ENCODE peak calls at places on chromosomes 1 and 21, in nine cellular contexts. Z, F, C, A, M, D, Y, N and K are unnamed samples.

GRCh38 chr1:201355471-201355870 is 22.0 kb downstream of the TNNT2 start:
- DNase-seq in Z (no peak), F (peak; percentile 42), C (no peak), A (no peak), M (no peak), D (no peak), Y (no peak), N (no peak), K (no peak)

GRCh38 chr1:36669297-36669696 is 186.6 kb upstream of the CSF3R start:
- DNase-seq in Z (no peak), F (no peak), C (no peak), A (no peak), M (no peak), D (no peak), Y (no peak), N (no peak), K (no peak)

GRCh38 chr1:117110774-117111173 is 10.8 kb downstream of the TRIM45 start:
- DNase-seq in Z (no peak), F (peak; percentile 79), C (no peak), A (no peak), M (no peak), D (no peak), Y (no peak), N (no peak), K (no peak)

GRCh38 chr1:241610056-241610815 is 29.9 kb downstream of the CHML start:
- DNase-seq in Z (peak; percentile 22), F (no peak), C (peak; percentile 14), A (no peak), M (no peak), D (no peak), Y (no peak), N (no peak), K (peak; percentile 52)

GRCh38 chr1:110780600-110781484 is 92.1 kb upstream of the CD53 start:
- DNase-seq in Z (peak; percentile 76), F (peak; percentile 50), C (peak; percentile 74), A (peak; percentile 48), M (peak; percentile 83), D (peak; percentile 58), Y (peak; percentile 81), N (peak; percentile 73), K (peak; percentile 64)

GRCh38 chr1:201189085-201189484 is 1.5 kb upstream of the IGFN1 start:
- DNase-seq in Z (no peak), F (no peak), C (no peak), A (no peak), M (no peak), D (no peak), Y (no peak), N (no peak), K (no peak)

GRCh38 chr1:243396424-243396823 is 140.6 kb downstream of the SDCCAG8 start:
- DNase-seq in Z (no peak), F (no peak), C (no peak), A (no peak), M (no peak), D (no peak), Y (no peak), N (no peak), K (no peak)

GRCh38 chr21:42305707-42306147 is 9.5 kb downstream of the TFF3 start:
- DNase-seq in Z (no peak), F (no peak), C (no peak), A (no peak), M (no peak), D (no peak), Y (no peak), N (no peak), K (no peak)

GRCh38 chr1:29636936-29637335 is 400.6 kb downstream of the PTPRU start:
- DNase-seq in Z (no peak), F (no peak), C (no peak), A (peak; percentile 3), M (no peak), D (no peak), Y (peak; percentile 4), N (no peak), K (no peak)

GRCh38 chr1:19101244-19101643 is 108.8 kb downstream of the UBR4 start:
- DNase-seq in Z (no peak), F (no peak), C (no peak), A (no peak), M (no peak), D (no peak), Y (no peak), N (no peak), K (no peak)

GRCh38 chr1:25566186-25566729 is 22.9 kb downstream of the LDLRAP1 start:
- DNase-seq in Z (no peak), F (no peak), C (no peak), A (no peak), M (no peak), D (no peak), Y (no peak), N (no peak), K (no peak)

GRCh38 chr1:115090547-115090946 is 1.2 kb upstream of the TSPAN2 start:
- DNase-seq in Z (no peak), F (no peak), C (no peak), A (no peak), M (no peak), D (no peak), Y (peak; percentile 64), N (no peak), K (no peak)

GRCh38 chr21:33687634-33688033 is 45.3 kb downstream of the ITSN1 start:
- DNase-seq in Z (no peak), F (no peak), C (no peak), A (no peak), M (no peak), D (no peak), Y (no peak), N (no peak), K (no peak)

GRCh38 chr1:156815307-156815826 is 1.3 kb downstream of the SH2D2A start:
- DNase-seq in Z (no peak), F (peak; percentile 65), C (no peak), A (no peak), M (no peak), D (no peak), Y (no peak), N (no peak), K (no peak)

GRCh38 chr1:9877962-9878361 is 32.1 kb downstream of the CTNNBIP1 start:
- DNase-seq in Z (no peak), F (peak; percentile 89), C (no peak), A (no peak), M (no peak), D (no peak), Y (no peak), N (no peak), K (no peak)

GRCh38 chr1:224114787-224115175 is 870 bp downstream of the FBXO28 start:
- DNase-seq in Z (no peak), F (no peak), C (no peak), A (no peak), M (no peak), D (no peak), Y (no peak), N (no peak), K (no peak)

GRCh38 chr1:19689856-19690255 is 25.2 kb downstream of the HTR6 start:
- DNase-seq in Z (no peak), F (no peak), C (no peak), A (no peak), M (no peak), D (no peak), Y (no peak), N (no peak), K (no peak)

GRCh38 chr1:151693057-151693651 is 23.4 kb downstream of the CELF3 start:
- DNase-seq in Z (no peak), F (no peak), C (no peak), A (no peak), M (no peak), D (no peak), Y (no peak), N (no peak), K (peak; percentile 30)

GRCh38 chr1:214296860-214297699 is 16.1 kb downstream of the SMYD2 start:
- DNase-seq in Z (no peak), F (peak; percentile 74), C (no peak), A (no peak), M (no peak), D (no peak), Y (peak; percentile 50), N (no peak), K (no peak)

GRCh38 chr1:234331511-234331910 is 41.7 kb upstream of the COA6 start:
- DNase-seq in Z (no peak), F (no peak), C (no peak), A (no peak), M (no peak), D (no peak), Y (no peak), N (no peak), K (no peak)

GRCh38 chr1:56584910-56585528 is 5.7 kb upstream of the PLPP3 start:
- DNase-seq in Z (peak; percentile 44), F (peak; percentile 28), C (peak; percentile 58), A (no peak), M (no peak), D (no peak), Y (no peak), N (no peak), K (peak; percentile 27)

GRCh38 chr1:9331016-9331415 is 38.3 kb downstream of the SPSB1 start:
- DNase-seq in Z (no peak), F (no peak), C (no peak), A (no peak), M (no peak), D (no peak), Y (no peak), N (no peak), K (no peak)

GRCh38 chr1:160401972-160402795 is 1.8 kb downstream of the VANGL2 start:
- DNase-seq in Z (no peak), F (no peak), C (no peak), A (no peak), M (no peak), D (no peak), Y (no peak), N (no peak), K (no peak)

GRCh38 chr1:24786191-24786590 is 40.9 kb downstream of the CLIC4 start:
- DNase-seq in Z (no peak), F (no peak), C (no peak), A (no peak), M (no peak), D (no peak), Y (no peak), N (no peak), K (no peak)

GRCh38 chr1:56707379-56707778 is 62.3 kb downstream of the PRKAA2 start:
- DNase-seq in Z (no peak), F (no peak), C (no peak), A (no peak), M (no peak), D (no peak), Y (no peak), N (no peak), K (no peak)

GRCh38 chr1:205026181-205026580 is 16.8 kb upstream of the CNTN2 start:
- DNase-seq in Z (no peak), F (no peak), C (no peak), A (no peak), M (no peak), D (no peak), Y (no peak), N (no peak), K (no peak)

GRCh38 chr21:31446206-31446900 is 102.3 kb upstream of the TIAM1 start:
- DNase-seq in Z (no peak), F (no peak), C (no peak), A (no peak), M (peak; percentile 27), D (no peak), Y (no peak), N (no peak), K (no peak)

GRCh38 chr1:91864017-91864700 is 21.8 kb downstream of the TGFBR3 start:
- DNase-seq in Z (no peak), F (peak; percentile 93), C (no peak), A (no peak), M (no peak), D (no peak), Y (no peak), N (no peak), K (peak; percentile 46)

GRCh38 chr21:29221259-29221744 is 77.4 kb upstream of the BACH1 start:
- DNase-seq in Z (no peak), F (no peak), C (no peak), A (no peak), M (no peak), D (no peak), Y (no peak), N (no peak), K (no peak)

GRCh38 chr21:38126677-38127271 is 130.0 kb upstream of the KCNJ15 start:
- DNase-seq in Z (peak; percentile 80), F (peak; percentile 44), C (peak; percentile 48), A (peak; percentile 64), M (peak; percentile 78), D (no peak), Y (peak; percentile 78), N (peak; percentile 3), K (peak; percentile 70)

GRCh38 chr21:45357436-45358260 is 47.3 kb upstream of the COL18A1 start:
- DNase-seq in Z (no peak), F (no peak), C (no peak), A (no peak), M (no peak), D (no peak), Y (no peak), N (no peak), K (no peak)